ENCODE peak calls at places on chromosome 22, in ten cellular contexts. Y is AG09319; M is Caco-2; R is stimulated activated CD4-positive, alpha-beta T cell treated with anti-CD3 and anti-CD28 coated beads, Interleukin-4, amount 100 ng/mL, for 48 hours; G is mesendoderm; K is occipital lobe; F is Caki2; C is lower leg skin; I is activated gamma-delta T cell treated with anti-CD3 and anti-CD28 coated beads, Interleukin-2, amount 50 U/mL, for 16 hours; V is activated CD4-positive, alpha-beta T cell treated with anti-CD3 and anti-CD28 coated beads for 4 hours. Z is an unnamed sample.

GRCh38 chr22:35525687-35526332 is 14.8 kb upstream of the RASD2 start:
- DNase-seq in Y (no peak), M (no peak), R (no peak), G (no peak), K (no peak), F (no peak), C (no peak), I (no peak), V (no peak), Z (no peak)

GRCh38 chr22:27461470-27461869 is 340.1 kb downstream of the MN1 start:
- DNase-seq in Y (peak), M (peak), R (no peak), G (peak), K (no peak), F (peak), C (no peak), I (no peak), V (no peak), Z (peak)

GRCh38 chr22:46052331-46052771 is 75.4 kb upstream of the WNT7B start:
- DNase-seq in Y (no peak), M (peak), R (no peak), G (no peak), K (no peak), F (no peak), C (no peak), I (no peak), V (no peak), Z (no peak)

GRCh38 chr22:18133452-18133851 is 16.5 kb upstream of the USP18 start:
- DNase-seq in Y (no peak), M (no peak), R (no peak), G (no peak), K (no peak), F (no peak), C (peak), I (no peak), V (no peak), Z (no peak)

GRCh38 chr22:25353516-25354445 is 134.3 kb downstream of the CRYBB2 start:
- DNase-seq in Y (no peak), M (no peak), R (no peak), G (no peak), K (no peak), F (no peak), C (no peak), I (no peak), V (no peak), Z (no peak)

GRCh38 chr22:35455529-35455928 is 55.6 kb downstream of the MCM5 start:
- DNase-seq in Y (no peak), M (no peak), R (no peak), G (no peak), K (no peak), F (no peak), C (no peak), I (no peak), V (no peak), Z (no peak)

GRCh38 chr22:35023692-35024363 is 42.1 kb upstream of the ISX start:
- DNase-seq in Y (no peak), M (peak), R (peak), G (peak), K (peak), F (peak), C (peak), I (peak), V (peak), Z (peak)

GRCh38 chr22:24053481-24054226 is 42.5 kb downstream of the CABIN1 start:
- DNase-seq in Y (no peak), M (no peak), R (no peak), G (no peak), K (no peak), F (peak), C (no peak), I (no peak), V (no peak), Z (no peak)

GRCh38 chr22:33002035-33002434 is 56.1 kb downstream of the SYN3 start:
- DNase-seq in Y (no peak), M (no peak), R (no peak), G (no peak), K (no peak), F (no peak), C (no peak), I (no peak), V (no peak), Z (no peak)

GRCh38 chr22:25057013-25057881 is 104.7 kb downstream of the KIAA1671 start:
- DNase-seq in Y (no peak), M (peak), R (peak), G (peak), K (peak), F (peak), C (peak), I (peak), V (peak), Z (peak)

GRCh38 chr22:50435701-50436115 is 39.1 kb downstream of the SBF1 start:
- DNase-seq in Y (no peak), M (no peak), R (no peak), G (no peak), K (no peak), F (no peak), C (no peak), I (no peak), V (no peak), Z (no peak)

GRCh38 chr22:26395926-26396325 is 33.1 kb upstream of the ASPHD2 start:
- DNase-seq in Y (no peak), M (no peak), R (no peak), G (no peak), K (no peak), F (no peak), C (no peak), I (no peak), V (no peak), Z (no peak)

GRCh38 chr22:49328630-49329405 is 498.9 kb downstream of the BRD1 start:
- DNase-seq in Y (no peak), M (no peak), R (no peak), G (no peak), K (no peak), F (no peak), C (no peak), I (no peak), V (no peak), Z (no peak)

GRCh38 chr22:19361501-19362103 is 69.9 kb downstream of the HIRA start:
- DNase-seq in Y (no peak), M (no peak), R (no peak), G (no peak), K (no peak), F (peak), C (no peak), I (no peak), V (no peak), Z (no peak)

GRCh38 chr22:50376064-50376747 is 33.1 kb downstream of the PPP6R2 start:
- DNase-seq in Y (no peak), M (no peak), R (no peak), G (no peak), K (no peak), F (no peak), C (no peak), I (no peak), V (no peak), Z (no peak)

GRCh38 chr22:35437038-35437437 is 37.1 kb downstream of the MCM5 start:
- DNase-seq in Y (no peak), M (peak), R (peak), G (peak), K (no peak), F (peak), C (no peak), I (no peak), V (no peak), Z (peak)

GRCh38 chr22:25754527-25755202 is 12.7 kb downstream of the MYO18B start:
- DNase-seq in Y (peak), M (no peak), R (no peak), G (no peak), K (no peak), F (no peak), C (peak), I (no peak), V (no peak), Z (peak)

GRCh38 chr22:50270302-50271010 is at the start of gene MAPK11:
- DNase-seq in Y (no peak), M (peak), R (peak), G (peak), K (peak), F (peak), C (no peak), I (peak), V (peak), Z (peak)

GRCh38 chr22:48483764-48484528 is 1343.7 kb downstream of the BRD1 start:
- DNase-seq in Y (no peak), M (peak), R (no peak), G (peak), K (no peak), F (no peak), C (no peak), I (no peak), V (no peak), Z (no peak)

GRCh38 chr22:35329114-35329847 is 29.6 kb downstream of the TOM1 start:
- DNase-seq in Y (no peak), M (no peak), R (no peak), G (no peak), K (no peak), F (no peak), C (no peak), I (no peak), V (no peak), Z (no peak)

GRCh38 chr22:33472462-33473344 is 414.5 kb upstream of the SYN3 start:
- DNase-seq in Y (no peak), M (no peak), R (no peak), G (no peak), K (no peak), F (no peak), C (no peak), I (no peak), V (no peak), Z (no peak)

GRCh38 chr22:39221999-39222686 is 22.6 kb downstream of the PDGFB start:
- DNase-seq in Y (no peak), M (no peak), R (no peak), G (no peak), K (no peak), F (no peak), C (no peak), I (no peak), V (no peak), Z (no peak)

GRCh38 chr22:49449377-49449776 is 378.3 kb downstream of the BRD1 start:
- DNase-seq in Y (no peak), M (no peak), R (no peak), G (no peak), K (no peak), F (no peak), C (no peak), I (no peak), V (no peak), Z (no peak)

GRCh38 chr22:50625568-50626313 is 2.2 kb downstream of the ARSA start:
- DNase-seq in Y (no peak), M (no peak), R (no peak), G (no peak), K (no peak), F (no peak), C (no peak), I (no peak), V (no peak), Z (no peak)

GRCh38 chr22:36236338-36237319 is 2.7 kb downstream of the APOL2 start:
- DNase-seq in Y (no peak), M (no peak), R (no peak), G (no peak), K (no peak), F (no peak), C (no peak), I (no peak), V (no peak), Z (no peak)

GRCh38 chr22:37776639-37777005 is 31.1 kb upstream of the GCAT start:
- DNase-seq in Y (no peak), M (no peak), R (no peak), G (no peak), K (no peak), F (no peak), C (no peak), I (no peak), V (no peak), Z (no peak)

GRCh38 chr22:27247691-27248434 is 553.7 kb downstream of the MN1 start:
- DNase-seq in Y (no peak), M (no peak), R (no peak), G (no peak), K (no peak), F (no peak), C (no peak), I (no peak), V (no peak), Z (no peak)

GRCh38 chr22:44261164-44261860 is 51.4 kb downstream of the SHISAL1 start:
- DNase-seq in Y (no peak), M (peak), R (no peak), G (no peak), K (no peak), F (no peak), C (no peak), I (no peak), V (no peak), Z (no peak)

Z was measured in H54.